ENCODE peak calls at places on chromosomes 11 and 22, in ten cellular contexts. J is GM04504; F is SW 1271; W is uterus; L is fibroblast of mammary gland; P is NCI-H2171 treated with DMSO at 0.1 percent for 48 hours; S is CD4-positive, alpha-beta memory T cell; G is esophagus squamous epithelium; Z is anterior cingulate cortex; H is T-cell. T is an unnamed sample.

GRCh38 chr22:45008853-45009751 is 703 bp downstream of the PHF21B start:
- DNase-seq in J (no peak), F (no peak), W (no peak), L (peak), P (peak), S (no peak), G (no peak), Z (peak), H (no peak), T (no peak)

GRCh38 chr11:77211594-77212251 is 83.7 kb downstream of the MYO7A start:
- DNase-seq in J (no peak), F (no peak), W (no peak), L (no peak), P (no peak), S (no peak), G (no peak), Z (no peak), H (no peak), T (no peak)

GRCh38 chr11:46450846-46451470 is 59.4 kb upstream of the CHRM4 start:
- DNase-seq in J (no peak), F (no peak), W (no peak), L (no peak), P (no peak), S (no peak), G (no peak), Z (no peak), H (no peak), T (no peak)

GRCh38 chr11:45097721-45098493 is 48.5 kb upstream of the PRDM11 start:
- DNase-seq in J (no peak), F (no peak), W (peak), L (peak), P (no peak), S (no peak), G (no peak), Z (no peak), H (peak), T (no peak)

GRCh38 chr22:39215430-39216142 is 29.2 kb downstream of the PDGFB start:
- DNase-seq in J (no peak), F (no peak), W (peak), L (no peak), P (no peak), S (peak), G (no peak), Z (no peak), H (peak), T (no peak)

GRCh38 chr11:86484164-86484794 is 109.6 kb downstream of the CCDC81 start:
- DNase-seq in J (peak), F (peak), W (peak), L (peak), P (peak), S (no peak), G (no peak), Z (peak), H (no peak), T (no peak)

GRCh38 chr11:70769106-70769505 is 370.8 kb downstream of the CTTN start:
- DNase-seq in J (no peak), F (no peak), W (no peak), L (no peak), P (no peak), S (no peak), G (no peak), Z (no peak), H (no peak), T (no peak)

GRCh38 chr11:44808053-44808753 is 81.4 kb downstream of the TSPAN18 start:
- DNase-seq in J (no peak), F (no peak), W (no peak), L (no peak), P (peak), S (no peak), G (no peak), Z (no peak), H (no peak), T (no peak)

GRCh38 chr11:47257518-47258316 is at the start of gene NR1H3:
- DNase-seq in J (no peak), F (no peak), W (peak), L (peak), P (no peak), S (no peak), G (peak), Z (peak), H (no peak), T (no peak)

GRCh38 chr11:9001736-9002135 is 2.1 kb downstream of the NRIP3 start:
- DNase-seq in J (peak), F (peak), W (no peak), L (peak), P (no peak), S (no peak), G (no peak), Z (no peak), H (no peak), T (no peak)

GRCh38 chr22:17890245-17890671 is 116.0 kb upstream of the BID start:
- DNase-seq in J (no peak), F (no peak), W (no peak), L (no peak), P (peak), S (no peak), G (no peak), Z (no peak), H (no peak), T (no peak)

GRCh38 chr22:35480143-35480542 is 60.5 kb upstream of the RASD2 start:
- DNase-seq in J (no peak), F (no peak), W (peak), L (peak), P (no peak), S (no peak), G (no peak), Z (no peak), H (no peak), T (no peak)

GRCh38 chr11:9269492-9270030 is 4.4 kb upstream of the DENND5A start:
- DNase-seq in J (no peak), F (no peak), W (no peak), L (peak), P (no peak), S (no peak), G (no peak), Z (no peak), H (no peak), T (no peak)

GRCh38 chr11:7637447-7638157 is 35.7 kb downstream of the CYB5R2 start:
- DNase-seq in J (peak), F (no peak), W (peak), L (peak), P (peak), S (no peak), G (no peak), Z (no peak), H (no peak), T (no peak)

GRCh38 chr11:132683602-132684001 is 848.7 kb downstream of the OPCML start:
- DNase-seq in J (no peak), F (no peak), W (no peak), L (no peak), P (no peak), S (no peak), G (no peak), Z (no peak), H (no peak), T (no peak)

GRCh38 chr11:96318399-96318798 is 24.6 kb downstream of the MAML2 start:
- DNase-seq in J (no peak), F (no peak), W (no peak), L (no peak), P (no peak), S (no peak), G (no peak), Z (no peak), H (no peak), T (no peak)

GRCh38 chr11:4680341-4680740 is 17.3 kb downstream of the OR51E2 start:
- DNase-seq in J (no peak), F (no peak), W (no peak), L (no peak), P (peak), S (no peak), G (no peak), Z (no peak), H (no peak), T (no peak)

GRCh38 chr11:71396548-71397123 is 51.6 kb downstream of the DHCR7 start:
- DNase-seq in J (no peak), F (no peak), W (no peak), L (no peak), P (peak), S (no peak), G (no peak), Z (no peak), H (no peak), T (no peak)

GRCh38 chr11:78660451-78660850 is 85.8 kb upstream of the NARS2 start:
- DNase-seq in J (no peak), F (no peak), W (no peak), L (peak), P (no peak), S (no peak), G (no peak), Z (no peak), H (no peak), T (no peak)

GRCh38 chr11:59263225-59263894 is 50.6 kb upstream of the MPEG1 start:
- DNase-seq in J (no peak), F (no peak), W (no peak), L (no peak), P (no peak), S (peak), G (no peak), Z (no peak), H (peak), T (peak)

GRCh38 chr11:135074397-135074998 is 662.5 kb upstream of the B3GAT1 start:
- DNase-seq in J (no peak), F (peak), W (no peak), L (peak), P (peak), S (no peak), G (no peak), Z (no peak), H (no peak), T (no peak)

GRCh38 chr11:69121021-69121420 is 34.7 kb upstream of the SMIM38 start:
- DNase-seq in J (no peak), F (no peak), W (no peak), L (no peak), P (no peak), S (no peak), G (no peak), Z (no peak), H (no peak), T (no peak)

GRCh38 chr11:120630100-120630499 is 118.6 kb downstream of the GRIK4 start:
- DNase-seq in J (no peak), F (no peak), W (no peak), L (no peak), P (no peak), S (no peak), G (no peak), Z (no peak), H (no peak), T (no peak)

GRCh38 chr11:61739966-61740365 is 12.5 kb upstream of the MYRF start:
- DNase-seq in J (no peak), F (no peak), W (no peak), L (no peak), P (no peak), S (no peak), G (no peak), Z (no peak), H (no peak), T (no peak)

GRCh38 chr11:6191733-6192132 is 7.3 kb upstream of the OR52W1 start:
- DNase-seq in J (no peak), F (no peak), W (no peak), L (no peak), P (no peak), S (no peak), G (no peak), Z (no peak), H (no peak), T (no peak)

GRCh38 chr11:29009426-29009825 is 901.2 kb downstream of the METTL15 start:
- DNase-seq in J (peak), F (no peak), W (no peak), L (no peak), P (no peak), S (no peak), G (no peak), Z (no peak), H (no peak), T (no peak)

T was measured in naive B cell.